ENCODE peak calls at places on chromosome 5, in five cellular contexts. V is colonic mucosa, F is body of pancreas, J is heart right ventricle, U is Panc1. P is an unnamed sample. For H3K9me3, the result is how much of the 10 kb centered on the place peaks cover.

GRCh38 chr5:104513194-104513602 is 950.6 kb upstream of the NUDT12 start:
- DNase-seq in V (no peak), F (no peak), J (no peak), U (peak), P (no peak)

GRCh38 chr5:128195316-128195715 is 111.8 kb downstream of the SLC12A2 start:
- DNase-seq in V (no peak), F (no peak), J (no peak), U (no peak), P (no peak)

GRCh38 chr5:157384971-157385709 is 74.9 kb upstream of the NIPAL4 start:
- DNase-seq in V (no peak), F (no peak), J (peak), U (no peak), P (peak)

GRCh38 chr5:116455061-116455460 is 119.6 kb downstream of the SEMA6A start:
- DNase-seq in V (no peak), F (no peak), J (no peak), U (no peak), P (no peak)

GRCh38 chr5:31703757-31704156 is 64.8 kb downstream of the PDZD2 start:
- DNase-seq in V (no peak), F (no peak), J (no peak), U (no peak), P (no peak)

GRCh38 chr5:14594378-14595074 is 12.9 kb downstream of the OTULINL start:
- DNase-seq in V (no peak), F (no peak), J (no peak), U (no peak), P (no peak)

GRCh38 chr5:174798411-174798930 is 74.1 kb downstream of the MSX2 start:
- DNase-seq in V (no peak), F (no peak), J (no peak), U (no peak), P (no peak)

GRCh38 chr5:132510076-132510475 is 19.5 kb upstream of the IRF1 start:
- DNase-seq in V (no peak), F (no peak), J (no peak), U (no peak), P (peak)

GRCh38 chr5:20360243-20360642 is 372.2 kb upstream of the CDH18 start:
- DNase-seq in V (no peak), F (peak), J (no peak), U (no peak), P (no peak)

DNA sequence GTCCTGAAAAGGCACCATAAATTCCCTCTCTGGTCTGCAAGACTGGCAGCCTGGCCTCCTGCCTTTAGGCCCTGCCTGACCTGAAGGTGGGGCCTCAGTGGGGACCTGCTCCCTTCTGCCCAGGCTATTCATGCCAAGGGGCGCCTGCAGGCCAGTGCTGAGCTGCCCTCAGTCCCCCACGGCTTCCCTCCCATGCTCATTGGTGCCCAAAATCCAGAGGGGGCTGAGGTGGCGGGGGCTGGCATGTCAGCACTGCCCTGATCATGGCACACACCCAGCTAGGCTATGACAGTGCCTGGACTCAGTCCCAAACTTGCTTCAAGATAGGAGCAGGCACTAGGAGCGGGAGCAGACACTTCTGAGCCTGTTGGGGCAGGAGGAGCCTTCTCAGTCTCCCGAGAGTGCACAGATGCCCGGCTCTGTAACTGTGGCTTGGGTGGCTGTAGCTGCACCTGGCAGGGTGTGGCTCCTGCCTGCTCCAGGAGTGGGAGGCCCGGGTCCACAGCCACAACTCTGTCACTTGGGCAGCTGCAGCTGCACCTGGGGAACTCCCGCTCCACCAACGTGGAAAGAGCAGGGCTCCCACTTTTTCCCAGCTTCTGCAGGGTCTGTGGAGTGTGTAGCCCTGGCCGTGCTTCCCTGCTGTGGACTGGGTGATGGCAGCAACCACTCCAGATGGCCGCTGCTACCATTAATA is 49.0 kb downstream of the NDUFAF2 start:
- DNase-seq in V (no peak), F (no peak), J (peak), U (no peak), P (no peak)
- H3K4me3 ChIP-seq in V (no peak), F (no peak), J (no peak), U (no peak), P (no peak)

DNA sequence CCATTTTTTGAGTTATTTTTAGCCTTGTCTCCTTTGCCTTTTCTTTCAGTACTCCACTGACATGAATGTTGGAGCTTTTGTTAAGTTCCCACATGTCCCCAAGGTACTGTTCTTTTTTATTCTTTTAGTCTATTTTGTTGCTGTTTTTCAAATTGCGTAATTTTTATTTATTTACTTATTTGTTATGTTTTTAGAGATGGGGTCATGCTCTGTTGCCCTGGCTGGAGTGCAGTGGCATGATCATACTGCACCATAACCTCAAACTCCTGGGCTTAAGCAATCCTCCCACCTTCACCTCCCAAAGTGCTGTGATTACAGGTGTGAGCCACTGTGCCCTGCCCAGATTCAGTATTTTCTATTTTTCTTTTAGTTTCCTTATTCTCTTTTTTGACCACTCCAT is 5.4 kb upstream of the PCDHA1 start:
- DNase-seq in V (no peak), F (no peak), J (no peak), U (no peak), P (no peak)
- H3K9me3 ChIP-seq in V (under half), F (under half), J (half or more), U (under half), P (under half)

DNA sequence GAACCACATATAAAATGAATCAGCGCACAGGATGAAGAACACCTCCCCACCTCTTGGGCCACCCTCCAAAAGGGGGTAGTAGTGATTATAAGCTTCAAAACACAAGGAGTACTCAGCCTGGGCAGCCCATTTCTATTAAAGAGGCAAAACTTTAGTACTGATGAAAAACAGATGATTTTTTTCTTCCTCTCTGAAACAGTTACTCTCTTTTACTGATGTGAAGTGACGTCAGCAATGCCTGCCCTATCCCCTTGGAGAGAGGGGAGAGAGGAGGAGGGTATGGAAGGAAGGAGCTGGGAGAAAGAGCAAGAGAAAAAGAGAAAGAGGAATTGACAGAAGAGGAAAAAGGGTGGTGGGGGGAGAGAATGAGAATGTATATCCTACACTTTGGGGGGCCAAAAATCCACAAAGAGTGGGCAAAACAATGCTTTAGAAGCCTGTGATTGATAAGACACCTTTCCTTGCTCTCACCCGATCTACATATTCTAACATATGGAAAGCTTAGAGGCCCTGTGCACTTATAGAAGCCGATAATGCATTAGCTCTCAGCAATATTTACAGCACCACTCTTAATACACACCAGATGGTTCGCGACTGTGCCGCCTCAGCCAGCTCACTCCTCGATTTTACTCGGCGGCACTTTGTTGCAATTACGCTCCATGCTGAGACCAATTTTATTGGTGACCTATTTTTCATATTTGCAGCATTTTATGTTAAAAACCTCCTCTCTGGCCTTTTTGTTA is 18.6 kb downstream of the NR2F1 start:
- DNase-seq in V (no peak), F (no peak), J (no peak), U (no peak), P (no peak)
- H3K4me3 ChIP-seq in V (no peak), F (no peak), J (no peak), U (no peak), P (no peak)

GRCh38 chr5:125254267-125254666 is 507.8 kb upstream of the ZNF608 start:
- DNase-seq in V (no peak), F (no peak), J (no peak), U (no peak), P (no peak)
- H3K9me3 ChIP-seq in V (under half), F (under half), J (under half), U (under half), P (under half)

DNA sequence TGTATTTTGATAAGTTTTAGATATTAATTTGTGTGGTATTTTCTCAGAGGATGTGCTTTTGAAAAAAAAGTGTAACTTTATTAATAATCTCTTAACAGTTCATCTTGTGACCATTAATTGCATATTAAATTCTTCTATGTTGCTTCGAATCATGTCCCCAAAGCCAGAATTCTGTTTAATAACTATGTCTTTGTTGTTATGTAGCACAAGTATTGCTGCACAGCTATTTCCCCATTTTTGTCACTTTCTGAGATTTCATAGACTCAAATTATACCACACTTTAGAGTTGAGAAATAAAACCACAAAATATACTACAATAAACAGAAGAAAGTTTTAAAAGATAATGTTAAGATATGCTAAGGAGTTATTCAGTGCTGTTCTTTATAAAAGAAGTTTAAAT is 2.8 kb downstream of the MEF2C start:
- DNase-seq in V (no peak), F (no peak), J (no peak), U (no peak), P (no peak)
- H3K4me3 ChIP-seq in V (no peak), F (no peak), J (peak), U (peak), P (no peak)

GRCh38 chr5:180251887-180252286 is 40.0 kb downstream of the MAPK9 start:
- DNase-seq in V (no peak), F (no peak), J (no peak), U (no peak), P (no peak)
- H3K9me3 ChIP-seq in V (under half), F (under half), J (half or more), U (under half), P (under half)

DNA sequence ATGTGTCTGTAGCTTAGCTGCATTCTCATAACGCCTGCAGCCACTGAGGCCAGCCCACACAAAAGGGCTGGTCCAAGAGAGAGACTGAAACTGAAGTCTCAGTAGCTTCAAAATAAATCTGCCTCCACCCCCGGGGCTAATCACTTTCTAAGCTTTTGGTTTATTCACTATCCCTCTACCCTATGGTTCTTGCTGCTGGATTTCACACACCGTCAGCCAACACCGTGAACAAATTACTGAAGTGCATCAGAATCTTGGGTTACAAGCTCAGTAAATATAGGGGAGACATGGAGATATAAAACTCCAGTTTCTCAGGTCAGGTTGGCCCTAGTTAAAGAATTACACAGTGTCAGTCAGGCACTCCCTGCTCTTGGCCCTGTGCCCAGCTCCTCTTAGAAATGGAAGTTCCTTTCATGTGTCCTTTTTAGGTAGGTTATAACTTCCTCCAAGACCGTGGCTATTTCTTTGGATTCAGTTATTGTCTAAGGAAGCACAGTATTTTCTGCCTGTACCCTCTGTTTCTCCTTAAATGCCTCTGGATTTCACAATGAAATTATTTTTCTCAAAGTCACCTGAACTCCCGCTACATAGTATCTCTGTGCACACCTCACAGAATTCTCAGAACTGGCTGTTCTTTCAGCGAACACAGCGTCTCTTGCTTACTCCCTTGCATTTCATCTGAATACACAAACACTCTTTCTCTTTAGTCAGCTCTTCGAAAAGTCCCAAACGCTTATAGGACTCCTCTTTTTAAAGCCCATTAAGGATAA is 112.5 kb downstream of the FAM174A start:
- DNase-seq in V (peak), F (peak), J (peak), U (no peak), P (peak)
- H3K4me3 ChIP-seq in V (no peak), F (no peak), J (no peak), U (no peak), P (no peak)

GRCh38 chr5:141383345-141383744 is 803 bp downstream of the PCDHGA7 start:
- DNase-seq in V (no peak), F (no peak), J (no peak), U (no peak), P (no peak)
- H3K9me3 ChIP-seq in V (under half), F (under half), J (half or more), U (under half), P (under half)

P was measured in small intestine.